ENCODE peak calls at places on chromosomes 3 and 15, in four cellular contexts. D, P, F and S are unnamed samples.

GRCh38 chr3:73472429-73472828 is 152.3 kb downstream of the PDZRN3 start:
- DNase-seq in D (no peak), F (no peak), P (no peak), S (no peak)

GRCh38 chr15:84570164-84570692 is 30.6 kb upstream of the ZSCAN2 start:
- DNase-seq in F (peak), P (peak), D (peak), S (peak)

GRCh38 chr3:51434110-51434509 is 43.0 kb downstream of the RBM15B start:
- DNase-seq in F (no peak), D (no peak), P (no peak), S (no peak)

GRCh38 chr3:111715911-111716523 is 120.9 kb upstream of the ZBED2 start:
- DNase-seq in D (peak), P (no peak), F (peak), S (no peak)

GRCh38 chr3:90092994-90093393 is 985.6 kb downstream of the EPHA3 start:
- DNase-seq in D (no peak), F (peak), P (no peak), S (no peak)

GRCh38 chr15:70236306-70237103 is 138.8 kb upstream of the TLE3 start:
- DNase-seq in D (no peak), F (peak), P (peak), S (no peak)

GRCh38 chr3:86845731-86846130 is 145.2 kb downstream of the VGLL3 start:
- DNase-seq in D (no peak), F (no peak), P (no peak), S (no peak)

GRCh38 chr3:54549607-54550006 is 378.3 kb downstream of the LRTM1 start:
- DNase-seq in D (no peak), F (no peak), P (no peak), S (no peak)

GRCh38 chr3:37627951-37628620 is 233.6 kb upstream of the CTDSPL start:
- DNase-seq in F (no peak), P (no peak), D (no peak), S (no peak)

GRCh38 chr3:132034097-132034485 is 723 bp downstream of the CPNE4 start:
- DNase-seq in P (no peak), D (no peak), F (no peak), S (no peak)

GRCh38 chr3:5489536-5489935 is 302.0 kb downstream of the EDEM1 start:
- DNase-seq in D (no peak), F (no peak), P (no peak), S (no peak)

GRCh38 chr15:63969652-63970421 is 76.4 kb downstream of the DAPK2 start:
- DNase-seq in D (no peak), P (peak), F (no peak), S (no peak)

GRCh38 chr3:36525115-36525711 is 144.9 kb downstream of the STAC start:
- DNase-seq in D (no peak), F (peak), P (no peak), S (no peak)

GRCh38 chr3:123352134-123352554 is 96.7 kb downstream of the ADCY5 start:
- DNase-seq in F (no peak), P (peak), D (no peak), S (no peak)

GRCh38 chr3:46406786-46407611 is at the start of the genes CCR5AS and CCRL2:
- DNase-seq in D (peak), F (peak), P (peak), S (peak)

GRCh38 chr15:62389887-62390792 is 225.1 kb upstream of the C2CD4B start:
- DNase-seq in P (peak), D (peak), F (peak), S (peak)

GRCh38 chr3:44412365-44412764 is 65.1 kb downstream of the ZNF445 start:
- DNase-seq in F (no peak), D (no peak), P (no peak), S (no peak)

GRCh38 chr3:50339485-50340196 is 995 bp downstream of the RASSF1 start:
- DNase-seq in F (peak), D (no peak), P (peak), S (no peak)

GRCh38 chr3:181707980-181708379 is 3.7 kb upstream of the SOX2 start:
- DNase-seq in F (no peak), D (no peak), P (no peak), S (no peak)

GRCh38 chr3:134754768-134755559 is 40.1 kb upstream of the EPHB1 start:
- DNase-seq in P (no peak), D (peak), F (peak), S (no peak)

GRCh38 chr3:167823738-167824137 is 88.2 kb downstream of the SERPINI1 start:
- DNase-seq in P (no peak), D (no peak), F (no peak), S (no peak)

GRCh38 chr3:140733623-140734022 is 55.8 kb downstream of the TRIM42 start:
- DNase-seq in P (no peak), F (no peak), D (no peak), S (no peak)

GRCh38 chr3:148902173-148902791 is 37.2 kb downstream of the CPA3 start:
- DNase-seq in P (no peak), D (no peak), F (no peak), S (no peak)

GRCh38 chr15:33451385-33451784 is 140.6 kb downstream of the RYR3 start:
- DNase-seq in F (no peak), D (no peak), P (no peak), S (no peak)

GRCh38 chr15:81111510-81112375 is 22.3 kb upstream of the CFAP161 start:
- DNase-seq in D (no peak), F (no peak), P (no peak), S (no peak)